ENCODE peak calls at places on chromosomes 5 and 9, in six cellular contexts. D, B, Z, F, V and I are unnamed samples.

GRCh38 chr5:1768283-1769000 is 31.2 kb downstream of the MRPL36 start:
- DNase-seq in F (no peak), Z (no peak), V (no peak), B (no peak), D (no peak), I (no peak)

GRCh38 chr5:126354857-126355731 is 68.1 kb upstream of the GRAMD2B start:
- DNase-seq in F (no peak), B (no peak), D (no peak), Z (no peak), V (no peak), I (no peak)

GRCh38 chr5:113070901-113071300 is 94.3 kb downstream of the DCP2 start:
- DNase-seq in Z (no peak), V (no peak), B (no peak), F (no peak), D (no peak), I (no peak)

GRCh38 chr9:120438111-120438510 is 141.9 kb downstream of the CDK5RAP2 start:
- DNase-seq in B (no peak), D (no peak), Z (no peak), V (no peak), F (no peak), I (no peak)

GRCh38 chr5:68159251-68159951 is 56.2 kb upstream of the PIK3R1 start:
- DNase-seq in B (no peak), D (no peak), V (no peak), F (no peak), Z (no peak), I (no peak)

GRCh38 chr5:138663009-138663408 is 87.8 kb upstream of the HSPA9 start:
- DNase-seq in B (no peak), D (no peak), Z (no peak), F (no peak), V (no peak), I (no peak)

GRCh38 chr5:143265995-143266394 is 137.5 kb downstream of the NR3C1 start:
- DNase-seq in B (no peak), D (no peak), V (no peak), F (no peak), Z (no peak), I (no peak)

GRCh38 chr5:122153774-122154173 is 24.4 kb downstream of the ZNF474 start:
- DNase-seq in F (no peak), Z (no peak), B (no peak), D (no peak), V (no peak), I (no peak)

GRCh38 chr9:76213751-76214150 is 180.5 kb downstream of the RFK start:
- DNase-seq in Z (no peak), D (no peak), F (no peak), V (no peak), B (no peak), I (no peak)

GRCh38 chr9:115170674-115171073 is 52.7 kb upstream of the TNC start:
- DNase-seq in Z (no peak), V (no peak), D (no peak), B (no peak), F (no peak), I (no peak)

GRCh38 chr9:116978155-116978554 is 291.1 kb downstream of the TRIM32 start:
- DNase-seq in D (no peak), V (no peak), Z (no peak), F (no peak), B (no peak), I (no peak)

GRCh38 chr5:116881921-116882531 is 307.4 kb upstream of the SEMA6A start:
- DNase-seq in F (no peak), Z (no peak), D (no peak), B (peak), V (no peak), I (no peak)

GRCh38 chr5:172833691-172834569 is at the start of gene ERGIC1:
- DNase-seq in F (no peak), B (no peak), Z (no peak), D (peak), V (peak), I (peak)

GRCh38 chr5:42423285-42424152 is at the start of gene GHR:
- DNase-seq in D (peak), V (peak), B (peak), Z (peak), F (peak), I (peak)
- TF ChIP-seq CTCF in D (peak), V (peak), B (peak), Z (peak), F (peak), I (peak)

GRCh38 chr5:9922719-9923118 is 292.6 kb upstream of the TAS2R1 start:
- DNase-seq in D (no peak), F (no peak), V (no peak), Z (no peak), B (no peak), I (no peak)
- TF ChIP-seq CTCF in D (no peak), F (peak), V (peak), Z (no peak), B (peak), I (no peak)

GRCh38 chr5:31492824-31493223 is 39.1 kb downstream of the DROSHA start:
- DNase-seq in F (no peak), D (no peak), Z (no peak), B (no peak), V (no peak), I (no peak)

GRCh38 chr5:31485376-31486207 is 46.3 kb downstream of the DROSHA start:
- DNase-seq in D (no peak), B (no peak), F (no peak), Z (no peak), V (no peak), I (no peak)

GRCh38 chr5:31481531-31481930 is 50.4 kb downstream of the DROSHA start:
- DNase-seq in F (no peak), V (no peak), Z (no peak), B (no peak), D (no peak), I (no peak)

GRCh38 chr5:31487510-31487909 is 44.4 kb downstream of the DROSHA start:
- DNase-seq in B (no peak), Z (no peak), F (no peak), D (no peak), V (no peak), I (no peak)
- TF ChIP-seq CTCF in B (no peak), Z (no peak), F (peak), D (no peak), V (no peak), I (no peak)

GRCh38 chr5:110040178-110040577 is 350.5 kb downstream of the MAN2A1 start:
- DNase-seq in D (no peak), F (no peak), B (no peak), V (no peak), Z (no peak), I (no peak)
- TF ChIP-seq CTCF in D (no peak), F (peak), B (no peak), V (peak), Z (no peak), I (no peak)

DNA sequence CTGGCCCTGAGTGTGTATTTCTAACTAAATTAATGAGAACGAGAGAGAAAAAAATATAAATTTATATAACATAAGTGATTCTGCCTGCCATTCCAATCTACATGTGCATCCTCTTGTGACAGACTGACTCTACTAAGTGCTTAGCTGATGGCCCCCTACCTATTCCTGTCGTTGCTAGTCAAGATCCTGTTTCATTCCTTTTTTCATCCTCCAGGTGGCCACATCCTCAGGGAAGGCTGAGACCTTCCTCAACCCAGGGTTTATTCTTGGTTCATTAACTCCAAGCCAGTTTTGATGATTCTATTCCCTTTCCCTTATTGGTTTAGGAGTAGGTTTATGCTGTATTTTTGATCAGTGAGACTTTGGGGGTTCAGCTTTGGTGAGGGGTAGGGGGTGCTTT is 201.3 kb downstream of the C9orf152 start:
- DNase-seq in V (no peak), F (no peak), Z (no peak), D (no peak), B (no peak), I (no peak)
- TF ChIP-seq CTCF in V (no peak), F (peak), Z (no peak), D (no peak), B (no peak), I (no peak)

DNA sequence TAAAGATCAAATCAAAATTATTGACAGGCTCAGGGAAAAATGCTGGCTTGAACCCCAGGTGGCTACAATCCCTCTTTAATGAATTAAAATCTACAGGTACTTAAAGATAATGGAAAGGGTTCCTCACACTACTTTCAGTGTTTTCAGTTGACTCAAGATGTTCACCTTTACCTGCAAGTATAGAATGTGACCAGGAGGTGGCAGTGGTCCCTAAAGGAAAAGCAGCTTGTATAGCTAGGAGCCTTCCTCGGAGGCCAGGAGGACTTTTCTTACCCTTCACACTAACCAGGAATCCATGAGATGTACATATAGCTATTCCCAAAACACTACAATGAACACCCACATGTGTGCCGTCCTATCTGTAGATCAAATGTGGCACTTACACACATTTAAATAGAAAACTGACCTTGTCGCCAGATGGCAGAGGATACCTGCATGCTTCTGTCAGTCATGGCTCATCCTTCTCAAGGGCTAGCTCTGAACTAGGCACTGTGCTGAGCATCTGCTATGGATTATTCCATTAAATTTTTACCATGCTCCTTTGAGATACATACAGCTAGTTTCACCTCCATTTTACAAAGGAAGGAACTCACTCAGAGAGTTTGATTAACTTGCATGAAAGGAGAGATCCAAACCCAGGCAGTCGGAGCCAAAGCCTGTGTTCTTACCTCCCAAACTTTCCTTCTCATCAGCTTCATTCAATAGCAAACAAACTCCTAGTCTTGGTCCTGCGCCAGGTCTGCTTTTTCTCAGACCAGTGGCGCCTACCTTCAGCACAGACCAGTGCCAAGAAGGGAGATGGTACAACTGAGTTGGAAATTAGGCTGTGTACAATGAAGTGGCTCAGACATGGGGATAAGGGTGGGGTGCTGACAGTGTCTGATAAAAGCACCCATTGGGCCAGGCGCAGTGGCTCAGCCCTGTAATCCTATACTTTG is 24.5 kb downstream of the C9orf152 start:
- DNase-seq in Z (peak), F (peak), D (no peak), B (peak), V (peak), I (peak)
- TF ChIP-seq CTCF in Z (peak), F (peak), D (peak), B (peak), V (peak), I (peak)

GRCh38 chr5:5179079-5179478 is 38.9 kb downstream of the ADAMTS16 start:
- DNase-seq in V (no peak), Z (no peak), B (no peak), F (no peak), D (no peak), I (no peak)
- TF ChIP-seq CTCF in V (no peak), Z (no peak), B (no peak), F (no peak), D (no peak), I (no peak)

DNA sequence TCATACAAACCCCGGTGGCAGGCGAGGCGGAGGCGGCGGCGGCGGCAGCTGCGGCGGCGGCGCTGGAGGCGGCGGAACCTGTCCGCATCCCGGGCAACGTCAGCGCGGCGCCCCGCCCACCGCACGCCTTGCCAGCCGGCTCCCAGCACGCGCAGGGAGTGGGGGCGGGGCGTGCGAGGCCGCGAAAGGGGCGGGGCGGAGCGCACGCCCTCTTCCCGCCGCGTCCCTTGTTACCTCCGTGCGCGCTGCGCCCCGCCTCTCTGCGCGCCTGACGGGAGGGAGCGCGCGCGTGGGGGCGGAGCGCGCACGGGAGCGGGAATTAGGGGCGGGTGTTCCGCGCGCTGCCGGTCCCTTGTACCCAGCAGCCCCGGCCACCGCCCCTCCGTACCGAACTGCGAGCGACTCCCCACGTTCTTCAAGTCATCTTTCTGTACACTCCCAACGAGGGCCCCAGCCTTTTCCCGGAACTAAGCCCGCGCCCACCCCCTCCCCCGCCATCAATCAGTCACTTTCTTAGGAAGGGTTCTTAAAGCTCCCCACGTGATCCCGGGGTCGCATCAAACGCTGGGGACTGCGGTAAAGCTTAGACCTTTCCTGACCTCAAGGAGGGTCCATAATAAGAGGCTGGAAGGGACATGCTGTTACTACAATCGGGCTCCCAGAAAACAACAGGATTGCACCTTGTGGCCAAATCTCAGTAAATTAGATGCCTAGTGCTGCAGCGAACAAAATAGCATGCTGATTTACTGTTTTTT is at the start of gene AGTPBP1:
- DNase-seq in Z (peak), B (peak), V (peak), D (peak), F (peak), I (peak)
- TF ChIP-seq CTCF in Z (no peak), B (no peak), V (no peak), D (no peak), F (no peak), I (no peak)

GRCh38 chr9:129362287-129363098 is 184.4 kb upstream of the IER5L start:
- DNase-seq in B (peak), V (no peak), Z (no peak), D (no peak), F (no peak), I (peak)
- TF ChIP-seq CTCF in B (peak), V (no peak), Z (no peak), D (no peak), F (no peak), I (peak)

DNA sequence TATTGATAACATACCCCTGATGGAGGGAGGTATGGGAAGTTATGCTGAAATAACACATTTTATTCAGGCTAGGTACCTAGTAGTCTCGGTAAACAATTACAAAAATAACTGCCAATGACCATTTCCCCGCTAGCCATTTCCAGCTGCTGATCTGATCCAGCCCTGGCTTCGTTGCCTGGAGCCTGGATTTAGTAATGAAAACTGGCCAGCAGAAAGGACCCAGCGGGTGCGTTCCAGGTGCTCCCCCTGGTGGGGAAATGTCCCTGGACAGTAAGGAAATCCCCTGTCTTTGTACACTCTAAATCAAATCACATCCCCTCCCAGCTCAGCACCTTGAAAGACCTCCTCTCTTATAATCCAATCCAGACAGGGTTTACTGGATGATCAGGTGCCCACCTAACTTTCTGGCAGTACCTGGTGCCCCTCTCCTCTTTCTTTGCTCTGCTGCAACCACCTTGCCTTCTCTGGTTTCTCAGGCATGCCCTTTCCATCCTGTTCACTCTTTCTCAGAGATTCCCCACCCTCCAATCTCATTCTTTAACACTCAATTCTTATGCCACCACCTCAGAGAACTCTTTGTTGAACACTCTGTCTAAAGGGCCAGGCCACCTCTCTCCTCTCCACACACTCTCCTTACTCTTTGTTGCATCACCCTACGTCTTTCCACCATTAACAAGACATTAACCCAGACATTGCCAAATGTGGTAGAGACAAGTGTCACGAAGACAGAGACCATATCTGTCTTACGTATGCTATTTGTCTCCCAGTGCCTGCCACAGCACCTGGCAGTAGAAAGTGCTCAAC is 50.1 kb upstream of the SMAD5 start:
- DNase-seq in V (no peak), D (no peak), B (peak), F (peak), Z (no peak), I (peak)
- TF ChIP-seq CTCF in V (peak), D (peak), B (peak), F (peak), Z (peak), I (peak)